ENCODE peak calls at places on chromosomes 1 and 21, in nine cellular contexts. R is AG09309, Q is sigmoid colon, H is keratinocyte, S is A549, O is kidney epithelial cell, B is OCI-LY7, L is GM20000, K is A673. Y is an unnamed sample.

GRCh38 chr1:235250430-235250829 is 77.5 kb downstream of the ARID4B start:
- DNase-seq in R (no peak), Q (no peak), H (no peak), S (no peak), O (no peak), B (no peak), L (no peak), K (no peak), Y (no peak)

GRCh38 chr1:6581561-6582305 is 1.9 kb downstream of the ZBTB48 start:
- DNase-seq in R (no peak), Q (no peak), H (no peak), S (no peak), O (no peak), B (peak; percentile 39), L (peak; percentile 29), K (no peak), Y (no peak)

GRCh38 chr1:236702995-236703394 is 16.7 kb downstream of the ACTN2 start:
- DNase-seq in R (no peak), Q (no peak), H (no peak), S (no peak), O (no peak), B (no peak), L (no peak), K (no peak), Y (no peak)

GRCh38 chr1:203629509-203630082 is 3.0 kb downstream of the ATP2B4 start:
- DNase-seq in R (no peak), Q (peak; percentile 91), H (no peak), S (no peak), O (no peak), B (peak; percentile 59), L (peak; percentile 34), K (peak; percentile 17), Y (no peak)

GRCh38 chr1:206955476-206956312 is 9.4 kb upstream of the PIGR start:
- DNase-seq in R (no peak), Q (no peak), H (no peak), S (no peak), O (no peak), B (no peak), L (peak; percentile 48), K (no peak), Y (peak; percentile 59)

GRCh38 chr1:117128323-117129079 is 7.0 kb upstream of the TRIM45 start:
- DNase-seq in R (no peak), Q (no peak), H (no peak), S (peak; percentile 23), O (no peak), B (peak; percentile 39), L (peak; percentile 47), K (peak; percentile 61), Y (peak; percentile 28)

GRCh38 chr1:30537279-30537678 is 186.1 kb downstream of the MATN1 start:
- DNase-seq in R (no peak), Q (no peak), H (no peak), S (no peak), O (no peak), B (no peak), L (no peak), K (no peak), Y (no peak)

GRCh38 chr1:21574464-21575151 is 65.4 kb downstream of the ALPL start:
- DNase-seq in R (no peak), Q (no peak), H (no peak), S (no peak), O (no peak), B (no peak), L (no peak), K (peak; percentile 46), Y (no peak)

GRCh38 chr1:110341872-110342331 is 2.7 kb downstream of the RBM15 start:
- DNase-seq in R (no peak), Q (no peak), H (no peak), S (no peak), O (no peak), B (no peak), L (no peak), K (no peak), Y (no peak)

GRCh38 chr21:16580661-16581060 is 850.9 kb downstream of the USP25 start:
- DNase-seq in R (no peak), Q (no peak), H (no peak), S (no peak), O (no peak), B (no peak), L (no peak), K (no peak), Y (no peak)

GRCh38 chr1:25020851-25021585 is 90.9 kb upstream of the RUNX3 start:
- DNase-seq in R (no peak), Q (no peak), H (no peak), S (no peak), O (no peak), B (no peak), L (no peak), K (no peak), Y (no peak)

GRCh38 chr1:99441234-99442095 is 177.2 kb downstream of the PLPPR4 start:
- DNase-seq in R (peak; percentile 61), Q (no peak), H (no peak), S (no peak), O (no peak), B (no peak), L (no peak), K (peak; percentile 31), Y (no peak)

GRCh38 chr1:66725885-66726665 is 26.2 kb upstream of the DYNLT5 start:
- DNase-seq in R (peak; percentile 52), Q (no peak), H (peak; percentile 9), S (peak; percentile 49), O (peak; percentile 52), B (peak; percentile 73), L (peak; percentile 55), K (peak; percentile 89), Y (peak; percentile 35)

GRCh38 chr1:2438641-2439040 is 26.3 kb upstream of the PEX10 start:
- DNase-seq in R (no peak), Q (no peak), H (no peak), S (no peak), O (no peak), B (no peak), L (no peak), K (no peak), Y (no peak)

GRCh38 chr1:116769050-116769449 is 14.8 kb downstream of the CD2 start:
- DNase-seq in R (no peak), Q (no peak), H (no peak), S (no peak), O (no peak), B (peak; percentile 33), L (no peak), K (no peak), Y (no peak)

GRCh38 chr1:32071758-32072621 is 749 bp upstream of the TMEM39B start:
- DNase-seq in R (peak; percentile 5), Q (no peak), H (no peak), S (no peak), O (peak; percentile 37), B (peak; percentile 21), L (no peak), K (no peak), Y (no peak)

GRCh38 chr1:32068891-32069590 is 3.7 kb upstream of the TMEM39B start:
- DNase-seq in R (peak; percentile 31), Q (no peak), H (no peak), S (no peak), O (no peak), B (no peak), L (no peak), K (no peak), Y (no peak)

GRCh38 chr1:32073387-32074229 is 869 bp downstream of the TMEM39B start:
- DNase-seq in R (no peak), Q (no peak), H (no peak), S (no peak), O (no peak), B (no peak), L (no peak), K (no peak), Y (no peak)

GRCh38 chr1:32074841-32075240 is 2.1 kb downstream of the TMEM39B start:
- DNase-seq in R (no peak), Q (no peak), H (no peak), S (no peak), O (no peak), B (no peak), L (no peak), K (no peak), Y (no peak)

DNA sequence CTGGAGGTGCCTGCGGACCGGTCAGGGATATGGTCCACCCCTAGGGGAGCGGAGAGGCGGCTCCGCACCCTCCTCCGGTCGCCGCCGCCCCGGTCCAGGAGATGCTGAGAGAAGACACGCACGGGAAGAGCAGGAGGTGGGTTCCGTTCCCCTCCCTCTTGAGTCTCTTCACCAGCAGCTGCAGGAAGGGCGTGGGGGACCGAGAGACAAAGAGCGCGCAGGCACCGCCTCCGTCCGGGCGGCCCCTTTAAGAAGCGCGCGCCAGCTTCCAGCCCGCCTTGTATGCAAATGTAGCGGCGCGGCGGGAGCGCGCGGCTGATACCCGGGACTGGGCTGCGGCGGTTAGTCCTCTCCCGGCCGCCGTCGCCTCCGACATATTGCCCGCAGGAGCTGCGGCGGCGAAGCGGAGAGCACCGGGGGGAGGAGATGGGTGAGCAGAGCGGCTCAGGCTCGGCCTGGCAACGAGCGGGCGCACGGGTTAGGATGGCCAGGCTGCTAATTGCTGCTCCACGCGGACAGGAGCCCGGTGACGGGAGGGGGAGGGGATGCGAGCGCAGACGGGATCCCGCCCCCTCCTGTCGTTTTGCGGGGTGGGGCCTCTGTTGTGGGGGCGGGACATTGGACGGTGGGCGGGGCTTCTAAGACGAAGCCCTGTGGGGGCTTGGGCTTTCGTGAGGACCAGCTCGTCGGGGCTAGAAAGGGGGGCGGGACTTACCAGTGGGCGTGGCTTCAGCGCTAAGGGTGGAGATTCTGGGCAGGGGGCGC is at the start of gene TMEM39B:
- DNase-seq in R (peak; percentile 77), Q (peak; percentile 97), H (peak; percentile 61), S (peak; percentile 93), O (peak; percentile 85), B (peak; percentile 98), L (peak; percentile 95), K (peak; percentile 99), Y (peak; percentile 98)
- TF ChIP-seq CTCF in R (peak; percentile 26), Q (no peak), H (no peak), S (no peak), O (no peak), B (no peak), L (no peak), K (peak; percentile 58), Y (peak; percentile 28)

GRCh38 chr1:201831371-201831770 is 2.4 kb downstream of the IPO9 start:
- DNase-seq in R (no peak), Q (no peak), H (no peak), S (no peak), O (no peak), B (no peak), L (no peak), K (no peak), Y (no peak)
- TF ChIP-seq CTCF in R (no peak), Q (no peak), H (no peak), S (no peak), O (no peak), B (no peak), L (no peak), K (no peak), Y (no peak)

GRCh38 chr1:157193702-157194391 is 55.7 kb upstream of the ETV3 start:
- DNase-seq in R (peak; percentile 16), Q (no peak), H (peak; percentile 35), S (peak; percentile 67), O (peak; percentile 14), B (peak; percentile 62), L (peak; percentile 75), K (peak; percentile 82), Y (peak; percentile 72)
- TF ChIP-seq CTCF in R (peak; percentile 80), Q (peak; percentile 42), H (peak; percentile 67), S (peak; percentile 84), O (peak; percentile 76), B (peak; percentile 97), L (peak; percentile 57), K (peak; percentile 92), Y (peak; percentile 81)

DNA sequence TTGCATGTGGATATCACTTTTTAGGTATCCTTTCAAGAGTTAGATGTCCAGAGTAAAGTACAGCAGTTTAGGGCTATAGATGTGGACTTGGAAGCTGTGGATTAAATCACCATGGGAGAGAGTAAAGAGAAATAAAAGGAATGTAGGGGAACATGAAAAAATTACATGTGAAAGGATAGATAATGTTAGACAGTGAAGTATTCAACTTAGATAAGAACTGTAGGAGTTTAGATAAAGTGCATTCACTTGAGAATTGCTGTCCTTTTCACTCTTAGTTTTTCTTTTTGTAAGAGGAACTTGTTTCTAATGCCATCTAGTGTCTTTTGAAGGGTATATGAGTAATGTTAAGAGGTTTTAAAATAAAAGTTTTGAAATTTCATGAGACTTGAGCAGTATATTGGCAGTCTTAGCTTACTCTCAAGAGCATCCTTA is 40.1 kb downstream of the MAST2 start:
- DNase-seq in R (peak; percentile 27), Q (no peak), H (no peak), S (peak; percentile 16), O (no peak), B (peak; percentile 61), L (peak; percentile 16), K (peak; percentile 14), Y (peak; percentile 32)
- TF ChIP-seq CTCF in R (peak; percentile 26), Q (no peak), H (peak; percentile 11), S (peak; percentile 30), O (no peak), B (peak; percentile 87), L (no peak), K (peak; percentile 33), Y (peak; percentile 24)